ENCODE peak calls at places on chromosomes 11 and 22, in six cellular contexts. K is kidney epithelial cell; P is bronchial epithelial cell; T is astrocyte of the spinal cord; O is CD8-positive, alpha-beta T cell; S is heart left ventricle. G is an unnamed sample.

GRCh38 chr11:120208012-120208441 is 2.8 kb upstream of the OAF start:
- DNase-seq in T (no peak), K (no peak), O (no peak), P (no peak), S (no peak), G (no peak)

GRCh38 chr11:102367364-102367763 is 20.4 kb downstream of the BIRC2 start:
- DNase-seq in S (no peak), T (peak), O (no peak), P (peak), K (no peak), G (peak)

GRCh38 chr11:10638285-10638684 is 55.3 kb downstream of the IRAG1 start:
- DNase-seq in O (no peak), P (no peak), S (no peak), K (no peak), T (peak), G (no peak)

GRCh38 chr11:68767672-68768071 is 16.4 kb upstream of the TESMIN start:
- DNase-seq in P (no peak), T (no peak), O (no peak), K (no peak), S (no peak), G (no peak)

GRCh38 chr11:74123008-74123448 is 47.8 kb downstream of the C2CD3 start:
- DNase-seq in P (no peak), K (no peak), S (no peak), T (no peak), O (no peak), G (no peak)

GRCh38 chr11:125289419-125290088 is 125.0 kb downstream of the PKNOX2 start:
- DNase-seq in P (no peak), O (no peak), S (no peak), T (no peak), K (no peak), G (no peak)

GRCh38 chr11:66493124-66493523 is 12.9 kb downstream of the DPP3 start:
- DNase-seq in P (no peak), K (no peak), S (no peak), O (no peak), T (no peak), G (no peak)

GRCh38 chr11:61800331-61801281 is 7.9 kb downstream of the FEN1 start:
- DNase-seq in O (no peak), P (no peak), K (no peak), S (no peak), T (no peak), G (no peak)

GRCh38 chr11:6298605-6299004 is 21.7 kb downstream of the CAVIN3 start:
- DNase-seq in T (no peak), P (peak), S (peak), O (no peak), K (no peak), G (no peak)

GRCh38 chr11:107259826-107260225 is 197.8 kb downstream of the CWF19L2 start:
- DNase-seq in P (no peak), T (no peak), S (no peak), O (no peak), K (no peak), G (no peak)

GRCh38 chr11:129278586-129279319 is 86.6 kb upstream of the ARHGAP32 start:
- DNase-seq in P (no peak), S (no peak), K (no peak), O (peak), T (no peak), G (peak)

GRCh38 chr11:74846770-74847169 is 98.1 kb downstream of the RNF169 start:
- DNase-seq in S (no peak), K (no peak), T (peak), P (peak), O (no peak), G (no peak)

GRCh38 chr22:40027191-40028097 is 32.7 kb downstream of the FAM83F start:
- DNase-seq in O (no peak), K (no peak), P (no peak), S (no peak), T (no peak), G (no peak)

DNA sequence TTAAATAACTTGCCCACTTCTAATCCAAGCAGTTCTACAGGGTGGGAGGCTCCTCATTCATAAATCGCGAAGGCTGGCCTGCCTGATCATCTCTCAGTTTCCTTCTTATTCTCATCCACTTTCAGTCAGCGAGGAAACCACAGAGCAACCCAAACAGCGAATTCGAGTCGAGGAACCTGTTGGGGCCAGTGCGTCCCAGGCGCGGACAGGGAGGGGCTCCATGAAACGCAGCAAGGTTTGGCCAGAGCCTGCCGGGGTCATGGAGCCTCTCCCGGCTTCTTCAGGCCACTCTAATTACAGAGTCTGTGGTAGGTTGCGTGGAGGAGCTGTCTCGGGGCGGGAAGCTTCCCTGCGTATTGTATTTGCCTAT is 741 bp upstream of the NAV2 start:
- DNase-seq in T (no peak), S (no peak), K (no peak), P (peak), O (no peak), G (no peak)
- H3K4me3 ChIP-seq in T (peak), S (peak), K (peak), P (peak), O (peak), G (peak)

DNA sequence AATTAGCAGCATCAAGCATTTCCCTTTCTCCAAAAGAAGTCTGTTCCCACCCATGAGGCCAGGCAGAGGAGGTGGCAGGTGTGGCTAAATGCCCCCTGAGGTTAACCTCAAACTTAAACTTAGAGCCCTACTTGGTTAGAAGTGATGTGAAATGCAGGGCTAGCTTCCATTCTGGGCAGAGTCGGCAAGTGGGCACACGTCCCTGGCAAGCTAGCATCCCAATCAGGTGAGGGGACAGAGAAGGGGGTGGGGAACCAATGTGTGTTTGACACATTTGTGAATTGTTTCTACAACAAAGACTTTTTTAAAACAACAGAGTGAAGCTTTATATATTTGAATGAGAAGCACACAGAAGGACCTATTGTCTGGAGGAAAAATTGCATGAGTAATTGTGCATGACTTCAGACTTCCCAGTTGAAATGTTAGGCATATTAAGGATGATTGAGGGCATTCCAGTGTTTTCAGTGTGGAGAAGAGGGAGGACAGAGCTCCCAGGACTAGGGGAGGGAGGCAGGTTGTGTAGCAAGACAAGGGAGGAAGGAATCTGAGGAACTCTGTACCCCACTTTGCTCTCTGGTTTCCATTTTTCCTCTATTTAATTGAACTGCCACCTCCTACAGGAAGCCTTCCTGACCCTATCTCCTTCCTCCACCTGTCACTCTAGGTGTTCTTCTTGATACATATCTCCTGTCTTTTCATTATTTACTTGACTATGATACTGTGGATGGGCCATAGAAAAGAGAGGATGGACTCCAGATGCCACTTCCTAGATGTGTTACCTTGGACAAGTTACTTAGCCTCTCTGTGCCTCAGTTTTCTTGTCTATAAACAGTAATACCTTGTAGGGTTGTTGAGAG is 83.3 kb upstream of the PICALM start:
- DNase-seq in S (no peak), P (peak), K (peak), O (no peak), T (peak), G (no peak)
- H3K4me3 ChIP-seq in S (no peak), P (no peak), K (no peak), O (no peak), T (no peak), G (no peak)

DNA sequence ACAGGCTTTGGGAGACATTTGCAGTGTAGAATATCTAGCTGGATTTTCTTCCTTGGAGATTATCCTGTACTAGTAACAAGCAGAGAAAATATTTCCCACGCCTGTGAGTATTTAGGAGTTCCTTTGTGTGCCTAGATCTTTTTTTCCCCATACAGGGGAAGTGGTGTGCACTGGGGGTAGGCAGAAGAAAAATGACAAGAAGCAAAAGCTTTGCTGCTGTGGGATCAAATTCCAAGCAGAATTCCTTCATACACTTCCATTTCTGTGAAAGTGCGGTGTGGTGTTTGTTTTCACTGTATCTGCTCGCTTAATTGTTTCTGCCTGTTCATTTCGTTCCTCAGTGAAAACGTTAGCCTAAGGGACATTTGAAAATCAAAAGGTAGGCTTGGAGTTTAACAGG is 47.9 kb downstream of the BLID start:
- DNase-seq in K (no peak), P (no peak), T (no peak), O (no peak), S (no peak), G (no peak)
- H3K4me3 ChIP-seq in K (no peak), P (no peak), T (no peak), O (no peak), S (no peak), G (no peak)

GRCh38 chr22:19559324-19559811 is 35.2 kb upstream of the CLDN5 start:
- DNase-seq in K (no peak), O (no peak), S (no peak), T (no peak), P (peak), G (no peak)

GRCh38 chr22:19556963-19557545 is 32.8 kb upstream of the CLDN5 start:
- DNase-seq in O (no peak), S (no peak), T (no peak), P (no peak), K (no peak), G (no peak)

GRCh38 chr22:19555651-19556050 is 31.4 kb upstream of the CLDN5 start:
- DNase-seq in T (no peak), K (no peak), S (no peak), O (no peak), P (no peak), G (no peak)

GRCh38 chr22:19553201-19553600 is 29.0 kb upstream of the CLDN5 start:
- DNase-seq in S (no peak), K (no peak), P (no peak), T (no peak), O (no peak), G (no peak)

GRCh38 chr22:19554834-19555404 is 30.7 kb upstream of the CLDN5 start:
- DNase-seq in P (peak), S (no peak), O (no peak), T (peak), K (no peak), G (no peak)
- H3K4me3 ChIP-seq in P (no peak), S (no peak), O (no peak), T (no peak), K (no peak), G (no peak)

DNA sequence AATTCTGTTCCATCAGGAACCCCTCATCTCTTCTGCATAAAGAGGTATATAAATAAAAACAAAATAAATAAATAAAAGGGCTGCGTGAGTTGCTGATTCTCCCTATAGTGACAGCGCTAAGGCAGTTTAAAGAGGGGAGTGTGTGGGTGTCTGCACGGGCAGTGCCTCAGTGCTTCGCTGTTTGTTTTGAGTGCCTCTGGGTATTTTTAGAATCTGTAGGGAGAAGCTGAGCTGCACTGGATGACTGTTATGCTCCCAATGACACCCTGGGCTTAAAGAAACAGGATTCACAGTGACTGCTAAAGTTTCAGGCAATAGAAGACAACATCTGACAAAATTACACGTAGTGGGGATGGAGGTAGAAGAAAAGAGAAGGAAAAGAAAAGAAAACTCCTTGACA is 38.8 kb downstream of the SLC1A2 start:
- DNase-seq in S (no peak), K (no peak), P (no peak), T (no peak), O (no peak), G (no peak)
- H3K4me3 ChIP-seq in S (no peak), K (no peak), P (no peak), T (no peak), O (no peak), G (no peak)

GRCh38 chr22:49381595-49382450 is 445.9 kb downstream of the BRD1 start:
- DNase-seq in S (no peak), T (no peak), P (no peak), K (no peak), O (no peak), G (no peak)
- H3K4me3 ChIP-seq in S (no peak), T (no peak), P (no peak), K (no peak), O (no peak), G (no peak)

G was measured in CD4-positive, alpha-beta memory T cell.